ENCODE peak calls at places on chromosomes 2 and 18, in four cellular contexts. X is SK-N-SH, O is K562, Q is GM12878. E is an unnamed sample.

GRCh38 chr2:65325066-65325465 is 97.4 kb downstream of the ACTR2 start:
- DNase-seq in X (no peak), O (no peak), Q (no peak), E (no peak)

GRCh38 chr2:69514406-69514805 is 77.2 kb upstream of the NFU1 start:
- DNase-seq in X (no peak), O (no peak), Q (no peak), E (peak; percentile 23)

GRCh38 chr18:58216071-58216471 is 172.0 kb downstream of the NEDD4L start:
- DNase-seq in X (no peak), O (peak; percentile 20), Q (no peak), E (peak; percentile 43)

GRCh38 chr2:56770490-56770889 is 586.7 kb downstream of the CCDC85A start:
- DNase-seq in X (no peak), O (no peak), Q (no peak), E (no peak)

GRCh38 chr2:144382848-144383247 is 137.1 kb downstream of the ZEB2 start:
- DNase-seq in X (no peak), O (no peak), Q (peak; percentile 80), E (no peak)

GRCh38 chr2:50492452-50492851 is 539.5 kb downstream of the NRXN1 start:
- DNase-seq in X (peak; percentile 57), O (peak; percentile 58), Q (peak; percentile 5), E (peak; percentile 33)

GRCh38 chr2:186456941-186457340 is 29.1 kb upstream of the ZC3H15 start:
- DNase-seq in X (no peak), O (no peak), Q (no peak), E (no peak)

GRCh38 chr2:232309592-232309991 is 69.0 kb upstream of the ALPP start:
- DNase-seq in X (no peak), O (no peak), Q (no peak), E (no peak)

GRCh38 chr2:223084873-223085272 is 32.9 kb downstream of the KCNE4 start:
- DNase-seq in X (peak; percentile 36), O (no peak), Q (no peak), E (no peak)
- TF ChIP-seq USF1 in X (no peak), O (no peak), Q (no peak), E (no peak)

GRCh38 chr2:109438146-109438545 is 175.6 kb downstream of the SEPTIN10 start:
- DNase-seq in X (no peak), O (no peak), Q (no peak), E (no peak)

GRCh38 chr2:109435066-109435690 is 178.6 kb downstream of the SEPTIN10 start:
- DNase-seq in X (no peak), O (no peak), Q (no peak), E (no peak)

GRCh38 chr2:109435866-109436634 is 177.7 kb downstream of the SEPTIN10 start:
- DNase-seq in X (no peak), O (no peak), Q (no peak), E (no peak)

GRCh38 chr2:109437325-109438090 is 176.3 kb downstream of the SEPTIN10 start:
- DNase-seq in X (no peak), O (no peak), Q (no peak), E (no peak)

GRCh38 chr2:109436635-109437225 is 177.0 kb downstream of the SEPTIN10 start:
- DNase-seq in X (no peak), O (no peak), Q (no peak), E (no peak)
- TF ChIP-seq USF2 in X (no peak), O (no peak), Q (no peak), E (no peak)

DNA sequence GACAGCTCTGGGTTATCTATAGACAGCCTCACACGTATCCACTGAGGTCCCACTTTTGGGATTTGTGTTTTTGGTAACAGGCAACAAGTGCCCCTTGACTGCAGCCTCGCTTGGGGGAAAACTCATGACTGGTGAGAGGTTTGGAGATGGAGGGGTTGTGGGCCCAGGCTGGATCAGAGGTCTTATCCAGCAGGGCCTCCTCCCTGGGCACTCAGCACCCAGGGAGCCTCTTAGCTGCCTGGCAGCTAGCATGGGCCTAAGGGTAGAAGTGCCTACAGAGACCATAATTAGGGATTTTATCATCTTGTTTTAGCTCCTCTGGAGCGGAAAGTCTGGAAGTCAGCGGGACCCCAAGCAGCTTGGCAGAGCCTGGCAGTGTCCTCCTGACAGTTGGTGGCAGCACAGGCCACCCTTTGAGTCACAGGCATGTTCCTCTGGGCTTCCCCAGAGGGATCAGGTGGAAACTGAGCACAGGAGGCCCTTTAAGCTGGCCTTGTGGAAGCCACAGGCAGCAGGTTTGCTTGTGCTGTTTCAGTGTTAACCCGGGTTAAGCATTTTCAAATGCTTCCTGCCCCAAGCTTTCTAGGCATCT is 143.1 kb downstream of the KCTD1 start:
- DNase-seq in X (peak; percentile 62), O (peak; percentile 16), Q (no peak), E (peak; percentile 31)
- TF ChIP-seq USF1 in X (no peak), O (no peak), Q (no peak), E (no peak)

GRCh38 chr2:160892204-160892603 is 268.0 kb upstream of the TANK start:
- DNase-seq in X (no peak), O (no peak), Q (no peak), E (no peak)

GRCh38 chr2:160893581-160893980 is 266.6 kb upstream of the TANK start:
- DNase-seq in X (no peak), O (no peak), Q (no peak), E (no peak)

GRCh38 chr2:160889439-160889838 is 270.8 kb upstream of the TANK start:
- DNase-seq in X (no peak), O (no peak), Q (no peak), E (no peak)

GRCh38 chr2:160891353-160891740 is 268.9 kb upstream of the TANK start:
- DNase-seq in X (no peak), O (no peak), Q (no peak), E (no peak)

GRCh38 chr2:160890667-160891352 is 269.4 kb upstream of the TANK start:
- DNase-seq in X (no peak), O (no peak), Q (no peak), E (no peak)
- TF ChIP-seq USF2 in X (no peak), O (no peak), Q (no peak), E (no peak)

GRCh38 chr18:79528296-79528695 is 132.6 kb downstream of the NFATC1 start:
- DNase-seq in X (no peak), O (no peak), Q (no peak), E (peak; percentile 7)

GRCh38 chr18:79527656-79528055 is 131.9 kb downstream of the NFATC1 start:
- DNase-seq in X (no peak), O (no peak), Q (no peak), E (no peak)

GRCh38 chr18:79529991-79530390 is 134.3 kb downstream of the NFATC1 start:
- DNase-seq in X (no peak), O (no peak), Q (no peak), E (peak; percentile 7)

GRCh38 chr18:79529296-79529695 is 133.6 kb downstream of the NFATC1 start:
- DNase-seq in X (no peak), O (no peak), Q (no peak), E (peak; percentile 6)

GRCh38 chr18:79528846-79529245 is 133.1 kb downstream of the NFATC1 start:
- DNase-seq in X (peak; percentile 84), O (peak; percentile 73), Q (no peak), E (peak; percentile 81)
- TF ChIP-seq USF1 in X (no peak), O (no peak), Q (no peak), E (no peak)

GRCh38 chr2:53407363-53408080 is 360.1 kb upstream of the CHAC2 start:
- DNase-seq in X (no peak), O (no peak), Q (no peak), E (no peak)

GRCh38 chr2:53403836-53404413 is 363.7 kb upstream of the CHAC2 start:
- DNase-seq in X (no peak), O (no peak), Q (no peak), E (no peak)
- TF ChIP-seq USF2 in X (no peak), O (no peak), Q (no peak), E (no peak)

GRCh38 chr2:217606296-217606695 is 396.5 kb downstream of the TNS1 start:
- DNase-seq in X (no peak), O (no peak), Q (no peak), E (no peak)
- TF ChIP-seq USF1 in X (no peak), O (no peak), Q (no peak), E (no peak)

GRCh38 chr2:37920570-37920969 is 4.5 kb upstream of the RMDN2 start:
- DNase-seq in X (no peak), O (no peak), Q (no peak), E (no peak)

GRCh38 chr2:37919631-37920032 is 5.5 kb upstream of the RMDN2 start:
- DNase-seq in X (peak; percentile 49), O (peak; percentile 64), Q (no peak), E (no peak)

GRCh38 chr2:37917281-37918228 is 7.5 kb upstream of the RMDN2 start:
- DNase-seq in X (no peak), O (no peak), Q (no peak), E (no peak)

GRCh38 chr2:37916512-37917082 is 8.5 kb upstream of the RMDN2 start:
- DNase-seq in X (no peak), O (no peak), Q (no peak), E (no peak)

DNA sequence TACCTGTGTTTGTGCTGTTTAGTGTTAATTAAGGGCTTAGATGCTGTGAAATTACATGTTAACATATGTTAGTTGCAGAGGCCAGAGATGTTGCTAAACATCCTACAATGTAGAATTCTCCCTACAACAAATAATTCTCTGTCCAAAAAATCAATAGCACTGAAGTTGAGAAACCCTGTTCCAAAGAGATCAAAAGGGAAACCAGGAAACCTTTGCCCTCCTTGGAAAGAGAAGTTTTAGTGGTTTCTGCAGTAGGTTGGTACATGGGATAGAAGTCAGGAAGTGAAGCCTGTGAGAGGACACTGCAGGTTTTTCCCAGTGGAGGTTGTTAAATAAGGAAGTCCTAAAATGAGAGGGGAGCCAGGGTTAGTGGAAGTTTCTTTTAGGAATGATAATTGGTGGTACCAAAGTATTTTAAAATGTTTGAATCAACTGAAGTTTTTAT is 6.3 kb upstream of the RMDN2 start:
- DNase-seq in X (no peak), O (no peak), Q (no peak), E (no peak)
- TF ChIP-seq USF2 in X (no peak), O (no peak), Q (no peak), E (no peak)

GRCh38 chr2:198394208-198394607 is 589.8 kb downstream of the PLCL1 start:
- DNase-seq in X (no peak), O (no peak), Q (no peak), E (no peak)
- TF ChIP-seq USF1 in X (no peak), O (no peak), Q (no peak), E (no peak)

E was measured in WTC11.